ENCODE peak calls at places on chromosome 14, in eight cellular contexts. Z is spleen, M is heart right ventricle, K is AG04449, T is A549, P is left ventricle myocardium inferior, V is upper lobe of left lung, F is AG09309. H is an unnamed sample.

GRCh38 chr14:21039059-21039422 is 3.1 kb upstream of the RNASE7 start:
- DNase-seq in Z (peak; percentile 78), M (peak; percentile 84), K (no peak), T (no peak), P (peak; percentile 88), V (peak; percentile 59), F (no peak), H (no peak)

GRCh38 chr14:58151264-58151700 is 731 bp downstream of the ARMH4 start:
- DNase-seq in Z (no peak), M (no peak), K (no peak), T (no peak), P (no peak), V (no peak), F (no peak), H (no peak)

GRCh38 chr14:52029881-52030280 is 39.0 kb downstream of the NID2 start:
- DNase-seq in Z (no peak), M (no peak), K (no peak), T (no peak), P (no peak), V (no peak), F (no peak), H (no peak)

GRCh38 chr14:99158150-99158549 is 113.8 kb downstream of the BCL11B start:
- DNase-seq in Z (no peak), M (no peak), K (no peak), T (no peak), P (no peak), V (peak; percentile 20), F (no peak), H (no peak)

GRCh38 chr14:24398298-24398942 is 383 bp upstream of the NYNRIN start:
- DNase-seq in Z (no peak), M (peak; percentile 66), K (no peak), T (no peak), P (peak; percentile 52), V (no peak), F (no peak), H (no peak)

GRCh38 chr14:100605706-100606686 is 18.8 kb upstream of the BEGAIN start:
- DNase-seq in Z (no peak), M (no peak), K (no peak), T (no peak), P (no peak), V (no peak), F (no peak), H (no peak)

GRCh38 chr14:73463411-73463810 is 5.1 kb upstream of the NUMB start:
- DNase-seq in Z (peak; percentile 83), M (peak; percentile 22), K (peak; percentile 93), T (no peak), P (no peak), V (peak; percentile 79), F (peak; percentile 98), H (no peak)

GRCh38 chr14:30299915-30300314 is 259.0 kb upstream of the G2E3 start:
- DNase-seq in Z (no peak), M (no peak), K (no peak), T (no peak), P (no peak), V (no peak), F (no peak), H (no peak)

GRCh38 chr14:104512061-104512460 is 67.5 kb upstream of the C14orf180 start:
- DNase-seq in Z (no peak), M (no peak), K (no peak), T (no peak), P (no peak), V (no peak), F (no peak), H (no peak)

GRCh38 chr14:103427485-103428443 is 42.5 kb downstream of the MARK3 start:
- DNase-seq in Z (no peak), M (no peak), K (no peak), T (no peak), P (no peak), V (no peak), F (no peak), H (peak; percentile 96)

GRCh38 chr14:105927661-105928060 is 401.3 kb downstream of the TMEM121 start:
- DNase-seq in Z (peak; percentile 62), M (no peak), K (no peak), T (no peak), P (no peak), V (peak; percentile 7), F (no peak), H (no peak)

GRCh38 chr14:56949828-56950227 is 139.5 kb upstream of the OTX2 start:
- DNase-seq in Z (no peak), M (no peak), K (no peak), T (no peak), P (no peak), V (peak; percentile 22), F (no peak), H (no peak)

GRCh38 chr14:23060536-23061260 is 3.4 kb upstream of the CDH24 start:
- DNase-seq in Z (no peak), M (no peak), K (no peak), T (no peak), P (no peak), V (peak; percentile 3), F (no peak), H (no peak)

GRCh38 chr14:59919582-59920377 is at the start of gene LRRC9:
- DNase-seq in Z (peak; percentile 76), M (no peak), K (no peak), T (no peak), P (peak; percentile 12), V (peak; percentile 41), F (no peak), H (peak; percentile 34)

GRCh38 chr14:97699026-97699425 is 901.8 kb downstream of the VRK1 start:
- DNase-seq in Z (no peak), M (no peak), K (no peak), T (no peak), P (no peak), V (no peak), F (no peak), H (no peak)

GRCh38 chr14:99809376-99809775 is 16.2 kb downstream of the EML1 start:
- DNase-seq in Z (no peak), M (peak; percentile 80), K (no peak), T (no peak), P (peak; percentile 74), V (no peak), F (peak; percentile 94), H (no peak)

GRCh38 chr14:60188696-60189095 is 23.5 kb upstream of the DHRS7 start:
- DNase-seq in Z (no peak), M (no peak), K (no peak), T (no peak), P (no peak), V (no peak), F (no peak), H (no peak)

GRCh38 chr14:74555476-74556050 is 56.5 kb downstream of the LTBP2 start:
- DNase-seq in Z (peak; percentile 67), M (no peak), K (no peak), T (no peak), P (no peak), V (no peak), F (no peak), H (no peak)

GRCh38 chr14:36091096-36091495 is 85.4 kb downstream of the PTCSC3 start:
- DNase-seq in Z (no peak), M (no peak), K (peak; percentile 89), T (peak; percentile 89), P (no peak), V (peak; percentile 75), F (peak; percentile 56), H (peak; percentile 87)

GRCh38 chr14:30243805-30244204 is 315.2 kb upstream of the G2E3 start:
- DNase-seq in Z (no peak), M (no peak), K (peak; percentile 2), T (no peak), P (no peak), V (no peak), F (peak; percentile 34), H (no peak)

GRCh38 chr14:94179244-94179643 is 5.1 kb downstream of the PPP4R4 start:
- DNase-seq in Z (no peak), M (no peak), K (no peak), T (no peak), P (no peak), V (no peak), F (no peak), H (no peak)

GRCh38 chr14:94181835-94182234 is 7.7 kb downstream of the PPP4R4 start:
- DNase-seq in Z (no peak), M (no peak), K (no peak), T (no peak), P (no peak), V (no peak), F (no peak), H (no peak)

GRCh38 chr14:94177806-94178205 is 3.7 kb downstream of the PPP4R4 start:
- DNase-seq in Z (no peak), M (no peak), K (no peak), T (no peak), P (no peak), V (no peak), F (no peak), H (no peak)

GRCh38 chr14:94176808-94177207 is 2.7 kb downstream of the PPP4R4 start:
- DNase-seq in Z (no peak), M (no peak), K (no peak), T (no peak), P (no peak), V (no peak), F (no peak), H (no peak)

DNA sequence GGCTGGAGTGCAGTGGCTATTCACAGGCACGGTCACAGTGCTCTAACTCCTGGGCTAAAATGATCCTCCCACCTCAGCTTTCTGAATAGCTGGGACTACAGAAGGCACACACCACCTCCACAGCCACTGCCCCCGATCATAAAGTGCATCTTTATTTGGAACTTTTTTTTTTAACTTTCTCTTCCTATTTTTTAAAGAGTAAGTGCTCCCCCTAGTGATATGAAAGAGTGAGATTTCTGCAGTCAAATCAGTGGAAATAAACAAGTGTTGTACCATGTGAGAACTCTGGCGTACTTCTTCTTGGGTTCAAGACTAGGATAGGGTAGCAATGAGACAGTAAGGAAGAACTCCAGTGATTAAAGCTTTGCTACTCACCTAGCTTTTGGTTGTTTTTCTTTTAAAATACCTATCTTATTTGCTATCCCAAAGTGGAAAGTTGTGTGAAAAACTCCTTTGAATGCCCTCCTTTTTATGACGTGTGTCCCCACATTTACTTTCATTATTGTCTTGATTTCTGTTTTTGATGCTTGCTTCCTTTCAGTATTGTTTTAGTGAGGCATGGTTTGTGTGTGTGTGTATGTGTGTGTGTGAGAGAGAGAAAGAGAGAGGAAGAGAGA is 6.6 kb downstream of the PPP4R4 start:
- DNase-seq in Z (no peak), M (no peak), K (no peak), T (peak; percentile 18), P (no peak), V (no peak), F (no peak), H (peak; percentile 13)
- H3K4me3 ChIP-seq in Z (no peak overlapping the region), M (peak overlapping the region; percentile 15), K (no peak overlapping the region), T (no peak overlapping the region), P (no peak overlapping the region), V (no peak overlapping the region), F (no peak overlapping the region), H (no peak overlapping the region)

GRCh38 chr14:76832503-76832988 is 6.3 kb downstream of the LRRC74A start:
- DNase-seq in Z (no peak), M (no peak), K (no peak), T (no peak), P (no peak), V (peak; percentile 44), F (no peak), H (no peak)
- TF ChIP-seq CTCF in Z (no peak), M (no peak), K (no peak), T (no peak), P (no peak), V (no peak), F (no peak), H (no peak)

GRCh38 chr14:91521058-91521721 is 11.1 kb upstream of the PPP4R3A start:
- DNase-seq in Z (no peak), M (no peak), K (no peak), T (no peak), P (no peak), V (no peak), F (no peak), H (no peak)
- H3K4me3 ChIP-seq in Z (no peak overlapping the region), M (no peak overlapping the region), K (no peak overlapping the region), T (no peak overlapping the region), P (no peak overlapping the region), V (no peak overlapping the region), F (no peak overlapping the region), H (no peak overlapping the region)

GRCh38 chr14:37384870-37385596 is 187.3 kb downstream of the MIPOL1 start:
- DNase-seq in Z (no peak), M (no peak), K (no peak), T (no peak), P (no peak), V (peak; percentile 53), F (no peak), H (no peak)
- TF ChIP-seq CTCF in Z (no peak), M (no peak), K (no peak), T (no peak), P (no peak), V (no peak), F (no peak), H (no peak)

H was measured in astrocyte of the cerebellum.